ENCODE peak calls at places on chromosomes 12 and 14, in four cellular contexts. Y is GM04504, T is HCEC 1CT, S is EL. Z is an unnamed sample.

GRCh38 chr12:46212108-46212982 is 56.5 kb downstream of the SLC38A1 start:
- DNase-seq in Y (peak), T (no peak), S (no peak), Z (no peak)

GRCh38 chr12:67161322-67161918 is 107.7 kb upstream of the CAND1 start:
- DNase-seq in Y (peak), T (peak), S (peak), Z (peak)

GRCh38 chr12:3667485-3667884 is 85.4 kb downstream of the CRACR2A start:
- DNase-seq in Y (no peak), T (no peak), S (no peak), Z (no peak)

GRCh38 chr14:54600685-54601084 is 33.8 kb downstream of the SAMD4A start:
- DNase-seq in Y (no peak), T (peak), S (peak), Z (no peak)

GRCh38 chr14:50082784-50083466 is 33.4 kb downstream of the VCPKMT start:
- DNase-seq in Y (no peak), T (no peak), S (no peak), Z (no peak)

GRCh38 chr12:32946504-32947131 is 50.0 kb upstream of the PKP2 start:
- DNase-seq in Y (no peak), T (no peak), S (no peak), Z (no peak)

GRCh38 chr12:58419182-58419760 is 477.9 kb downstream of the ATP23 start:
- DNase-seq in Y (no peak), T (no peak), S (no peak), Z (no peak)

GRCh38 chr12:107761502-107761904 is 566 bp upstream of the PRDM4 start:
- DNase-seq in Y (no peak), T (no peak), S (peak), Z (no peak)

GRCh38 chr14:69268763-69269162 is 8.8 kb downstream of the GALNT16 start:
- DNase-seq in Y (no peak), T (peak), S (peak), Z (no peak)

GRCh38 chr14:49552630-49553029 is 33.5 kb downstream of the RPS29 start:
- DNase-seq in Y (no peak), T (no peak), S (no peak), Z (no peak)